ENCODE peak calls at places on chromosomes 3 and 15, in four cellular contexts. A is stimulated activated naive CD4-positive, alpha-beta T cell treated with Interleukin-2 at 50 U/mL for 16 hours; J is NCI-H1092 treated with DMSO at 0.1 percent for 48 hours; R is NCI-H1105. Z is an unnamed sample.

GRCh38 chr3:194117114-194117845 is 18.7 kb upstream of the HES1 start:
- DNase-seq in R (no peak), A (no peak), J (no peak), Z (no peak)

GRCh38 chr3:156166808-156167207 is 46.4 kb downstream of the KCNAB1 start:
- DNase-seq in J (no peak), R (no peak), A (no peak), Z (no peak)

GRCh38 chr15:34889486-34889885 is 80.1 kb downstream of the AQR start:
- DNase-seq in A (no peak), J (no peak), R (no peak), Z (no peak)

GRCh38 chr15:31216210-31216911 is 110.3 kb upstream of the KLF13 start:
- DNase-seq in A (peak; percentile 51), J (peak; percentile 28), R (peak; percentile 52), Z (peak; percentile 78)

GRCh38 chr15:56017920-56018319 is 24.5 kb upstream of the NEDD4 start:
- DNase-seq in A (no peak), J (no peak), R (no peak), Z (no peak)

GRCh38 chr3:29475854-29476253 is 195.0 kb downstream of the RBMS3 start:
- DNase-seq in R (no peak), A (no peak), J (no peak), Z (no peak)

GRCh38 chr3:139491966-139492365 is 15.7 kb upstream of the RBP2 start:
- DNase-seq in R (no peak), A (no peak), J (peak; percentile 70), Z (no peak)

GRCh38 chr3:135366816-135367215 is 571.8 kb downstream of the EPHB1 start:
- DNase-seq in R (no peak), J (no peak), A (no peak), Z (no peak)

Z was measured in ovary.